ENCODE peak calls at places on chromosome 1, in ten cellular contexts. One of them, this sample, is unnamed.

GRCh38 chr1:30633294-30633693 is 90.1 kb downstream of the MATN1 start:
- DNase-seq in IMR-90: no peak
- DNase-seq in tibial artery: no peak
- DNase-seq in ovary: no peak
- DNase-seq in prostate gland: no peak
- DNase-seq in neural progenitor cell: no peak
- DNase-seq in K562: no peak
- DNase-seq in GM12878: no peak
- DNase-seq in mammary epithelial cell: no peak
- DNase-seq in psoas muscle: no peak
- DNase-seq in this sample: no peak

GRCh38 chr1:30851286-30851685 is 57.3 kb downstream of the SDC3 start:
- DNase-seq in IMR-90: no peak
- DNase-seq in tibial artery: no peak
- DNase-seq in ovary: no peak
- DNase-seq in prostate gland: no peak
- DNase-seq in neural progenitor cell: no peak
- DNase-seq in K562: no peak
- DNase-seq in GM12878: no peak
- DNase-seq in mammary epithelial cell: no peak
- DNase-seq in psoas muscle: no peak
- DNase-seq in this sample: no peak

GRCh38 chr1:111639602-111640198 is 20.1 kb downstream of the RAP1A start:
- DNase-seq in IMR-90: no peak
- DNase-seq in tibial artery: no peak
- DNase-seq in ovary: no peak
- DNase-seq in prostate gland: no peak
- DNase-seq in neural progenitor cell: no peak
- DNase-seq in K562: no peak
- DNase-seq in GM12878: no peak
- DNase-seq in mammary epithelial cell: no peak
- DNase-seq in psoas muscle: no peak
- DNase-seq in this sample: no peak

GRCh38 chr1:3015744-3016143 is 5.5 kb upstream of the ACTRT2 start:
- DNase-seq in IMR-90: no peak
- DNase-seq in tibial artery: no peak
- DNase-seq in ovary: no peak
- DNase-seq in prostate gland: no peak
- DNase-seq in neural progenitor cell: no peak
- DNase-seq in K562: no peak
- DNase-seq in GM12878: no peak
- DNase-seq in mammary epithelial cell: no peak
- DNase-seq in psoas muscle: no peak
- DNase-seq in this sample: no peak

GRCh38 chr1:73911849-73912248 is 286.1 kb downstream of the LRRIQ3 start:
- DNase-seq in IMR-90: no peak
- DNase-seq in tibial artery: no peak
- DNase-seq in ovary: no peak
- DNase-seq in prostate gland: no peak
- DNase-seq in neural progenitor cell: no peak
- DNase-seq in K562: no peak
- DNase-seq in GM12878: no peak
- DNase-seq in mammary epithelial cell: no peak
- DNase-seq in psoas muscle: no peak
- DNase-seq in this sample: no peak

GRCh38 chr1:10794724-10795304 is 1.6 kb downstream of the CASZ1 start:
- DNase-seq in IMR-90: no peak
- DNase-seq in tibial artery: no peak
- DNase-seq in ovary: no peak
- DNase-seq in prostate gland: no peak
- DNase-seq in neural progenitor cell: peak
- DNase-seq in K562: no peak
- DNase-seq in GM12878: no peak
- DNase-seq in mammary epithelial cell: peak
- DNase-seq in psoas muscle: peak
- DNase-seq in this sample: no peak

GRCh38 chr1:212188599-212189351 is 96.4 kb upstream of the PPP2R5A start:
- DNase-seq in IMR-90: no peak
- DNase-seq in tibial artery: no peak
- DNase-seq in ovary: no peak
- DNase-seq in prostate gland: no peak
- DNase-seq in neural progenitor cell: no peak
- DNase-seq in K562: no peak
- DNase-seq in GM12878: no peak
- DNase-seq in mammary epithelial cell: peak
- DNase-seq in psoas muscle: no peak
- DNase-seq in this sample: no peak

GRCh38 chr1:48789903-48790302 is 13.2 kb upstream of the BEND5 start:
- DNase-seq in IMR-90: no peak
- DNase-seq in tibial artery: no peak
- DNase-seq in ovary: no peak
- DNase-seq in prostate gland: peak
- DNase-seq in neural progenitor cell: no peak
- DNase-seq in K562: no peak
- DNase-seq in GM12878: no peak
- DNase-seq in mammary epithelial cell: no peak
- DNase-seq in psoas muscle: no peak
- DNase-seq in this sample: no peak

GRCh38 chr1:30668026-30668425 is 55.4 kb downstream of the MATN1 start:
- DNase-seq in IMR-90: peak
- DNase-seq in tibial artery: no peak
- DNase-seq in ovary: no peak
- DNase-seq in prostate gland: peak
- DNase-seq in neural progenitor cell: no peak
- DNase-seq in K562: no peak
- DNase-seq in GM12878: no peak
- DNase-seq in mammary epithelial cell: peak
- DNase-seq in psoas muscle: no peak
- DNase-seq in this sample: no peak

GRCh38 chr1:196278816-196279215 is 329.4 kb downstream of the KCNT2 start:
- DNase-seq in IMR-90: no peak
- DNase-seq in tibial artery: no peak
- DNase-seq in ovary: no peak
- DNase-seq in prostate gland: no peak
- DNase-seq in neural progenitor cell: no peak
- DNase-seq in K562: no peak
- DNase-seq in GM12878: no peak
- DNase-seq in mammary epithelial cell: no peak
- DNase-seq in psoas muscle: no peak
- DNase-seq in this sample: no peak
- H3K4me3 ChIP-seq in IMR-90: no peak
- H3K4me3 ChIP-seq in tibial artery: no peak
- H3K4me3 ChIP-seq in ovary: no peak
- H3K4me3 ChIP-seq in prostate gland: no peak
- H3K4me3 ChIP-seq in neural progenitor cell: no peak
- H3K4me3 ChIP-seq in K562: no peak
- H3K4me3 ChIP-seq in GM12878: no peak
- H3K4me3 ChIP-seq in mammary epithelial cell: no peak
- H3K4me3 ChIP-seq in psoas muscle: no peak
- H3K4me3 ChIP-seq in this sample: no peak

GRCh38 chr1:241229711-241230110 is 127.3 kb downstream of the RGS7 start:
- DNase-seq in IMR-90: no peak
- DNase-seq in tibial artery: no peak
- DNase-seq in ovary: no peak
- DNase-seq in prostate gland: no peak
- DNase-seq in neural progenitor cell: no peak
- DNase-seq in K562: no peak
- DNase-seq in GM12878: no peak
- DNase-seq in mammary epithelial cell: no peak
- DNase-seq in psoas muscle: no peak
- DNase-seq in this sample: no peak

GRCh38 chr1:241221319-241221718 is 135.7 kb downstream of the RGS7 start:
- DNase-seq in IMR-90: no peak
- DNase-seq in tibial artery: no peak
- DNase-seq in ovary: no peak
- DNase-seq in prostate gland: no peak
- DNase-seq in neural progenitor cell: no peak
- DNase-seq in K562: no peak
- DNase-seq in GM12878: no peak
- DNase-seq in mammary epithelial cell: no peak
- DNase-seq in psoas muscle: no peak
- DNase-seq in this sample: no peak

GRCh38 chr1:241228339-241228738 is 128.7 kb downstream of the RGS7 start:
- DNase-seq in IMR-90: no peak
- DNase-seq in tibial artery: no peak
- DNase-seq in ovary: no peak
- DNase-seq in prostate gland: no peak
- DNase-seq in neural progenitor cell: no peak
- DNase-seq in K562: no peak
- DNase-seq in GM12878: no peak
- DNase-seq in mammary epithelial cell: no peak
- DNase-seq in psoas muscle: no peak
- DNase-seq in this sample: no peak

GRCh38 chr1:241229216-241229615 is 127.8 kb downstream of the RGS7 start:
- DNase-seq in IMR-90: no peak
- DNase-seq in tibial artery: no peak
- DNase-seq in ovary: no peak
- DNase-seq in prostate gland: no peak
- DNase-seq in neural progenitor cell: no peak
- DNase-seq in K562: no peak
- DNase-seq in GM12878: no peak
- DNase-seq in mammary epithelial cell: no peak
- DNase-seq in psoas muscle: no peak
- DNase-seq in this sample: no peak

DNA sequence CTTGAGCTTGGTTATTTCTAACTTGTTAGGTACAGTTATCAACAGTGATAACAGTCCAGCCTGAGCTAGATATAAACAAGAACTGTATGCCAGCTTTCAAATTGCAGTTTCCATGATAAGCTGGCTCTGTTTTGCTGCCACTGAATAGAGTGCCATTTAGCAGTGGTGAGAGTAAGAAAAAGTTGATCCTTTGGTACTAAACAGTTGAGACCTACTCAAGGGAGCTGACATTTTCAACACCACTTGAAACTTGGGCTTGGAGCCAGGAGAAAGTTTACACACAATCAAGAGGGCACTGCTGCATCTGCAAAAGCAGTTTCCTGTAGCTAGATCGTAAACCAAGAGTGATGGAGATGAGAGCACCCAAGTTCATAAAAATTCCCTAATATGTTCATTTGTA is 131.3 kb downstream of the RGS7 start:
- DNase-seq in IMR-90: no peak
- DNase-seq in tibial artery: no peak
- DNase-seq in ovary: no peak
- DNase-seq in prostate gland: no peak
- DNase-seq in neural progenitor cell: no peak
- DNase-seq in K562: no peak
- DNase-seq in GM12878: no peak
- DNase-seq in mammary epithelial cell: no peak
- DNase-seq in psoas muscle: no peak
- DNase-seq in this sample: no peak
- H3K27ac ChIP-seq in IMR-90: no peak
- H3K27ac ChIP-seq in tibial artery: no peak
- H3K27ac ChIP-seq in ovary: no peak
- H3K27ac ChIP-seq in prostate gland: no peak
- H3K27ac ChIP-seq in neural progenitor cell: no peak
- H3K27ac ChIP-seq in K562: no peak
- H3K27ac ChIP-seq in GM12878: no peak
- H3K27ac ChIP-seq in mammary epithelial cell: no peak
- H3K27ac ChIP-seq in psoas muscle: no peak
- H3K27ac ChIP-seq in this sample: no peak

GRCh38 chr1:91798741-91799140 is 87.2 kb downstream of the TGFBR3 start:
- DNase-seq in IMR-90: no peak
- DNase-seq in tibial artery: no peak
- DNase-seq in ovary: no peak
- DNase-seq in prostate gland: no peak
- DNase-seq in neural progenitor cell: no peak
- DNase-seq in K562: no peak
- DNase-seq in GM12878: no peak
- DNase-seq in mammary epithelial cell: no peak
- DNase-seq in psoas muscle: no peak
- DNase-seq in this sample: no peak

GRCh38 chr1:91798241-91798648 is 87.7 kb downstream of the TGFBR3 start:
- DNase-seq in IMR-90: no peak
- DNase-seq in tibial artery: no peak
- DNase-seq in ovary: no peak
- DNase-seq in prostate gland: no peak
- DNase-seq in neural progenitor cell: no peak
- DNase-seq in K562: no peak
- DNase-seq in GM12878: no peak
- DNase-seq in mammary epithelial cell: no peak
- DNase-seq in psoas muscle: no peak
- DNase-seq in this sample: no peak

GRCh38 chr1:91799863-91800262 is 86.1 kb downstream of the TGFBR3 start:
- DNase-seq in IMR-90: no peak
- DNase-seq in tibial artery: no peak
- DNase-seq in ovary: no peak
- DNase-seq in prostate gland: no peak
- DNase-seq in neural progenitor cell: no peak
- DNase-seq in K562: no peak
- DNase-seq in GM12878: no peak
- DNase-seq in mammary epithelial cell: no peak
- DNase-seq in psoas muscle: no peak
- DNase-seq in this sample: no peak

GRCh38 chr1:91797164-91797563 is 88.8 kb downstream of the TGFBR3 start:
- DNase-seq in IMR-90: no peak
- DNase-seq in tibial artery: no peak
- DNase-seq in ovary: no peak
- DNase-seq in prostate gland: no peak
- DNase-seq in neural progenitor cell: no peak
- DNase-seq in K562: no peak
- DNase-seq in GM12878: no peak
- DNase-seq in mammary epithelial cell: no peak
- DNase-seq in psoas muscle: no peak
- DNase-seq in this sample: no peak

DNA sequence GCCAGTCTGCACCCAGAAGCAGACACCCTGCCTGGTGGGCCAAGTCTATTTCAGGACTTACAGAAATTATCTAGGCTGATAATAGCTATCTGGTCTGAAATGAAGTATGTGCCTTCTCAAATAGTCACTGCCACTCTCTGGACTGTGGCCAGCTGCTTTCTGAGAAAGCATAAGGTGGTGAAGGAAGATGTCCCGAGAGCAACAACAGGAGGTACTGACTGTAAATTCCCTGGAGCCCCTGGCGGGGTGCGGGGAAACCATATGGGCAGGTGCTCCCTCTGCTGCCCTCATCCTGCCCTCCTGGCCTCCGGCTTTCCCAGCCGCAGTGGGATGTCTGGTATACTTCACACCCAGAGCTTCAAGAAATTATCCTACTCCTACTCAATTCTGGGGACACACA is 86.8 kb downstream of the TGFBR3 start:
- DNase-seq in IMR-90: no peak
- DNase-seq in tibial artery: no peak
- DNase-seq in ovary: no peak
- DNase-seq in prostate gland: no peak
- DNase-seq in neural progenitor cell: no peak
- DNase-seq in K562: no peak
- DNase-seq in GM12878: no peak
- DNase-seq in mammary epithelial cell: no peak
- DNase-seq in psoas muscle: no peak
- DNase-seq in this sample: no peak
- TF ChIP-seq CTCF in IMR-90: no peak
- TF ChIP-seq CTCF in tibial artery: no peak
- TF ChIP-seq CTCF in ovary: no peak
- TF ChIP-seq CTCF in prostate gland: no peak
- TF ChIP-seq CTCF in neural progenitor cell: no peak
- TF ChIP-seq CTCF in K562: no peak
- TF ChIP-seq CTCF in GM12878: no peak
- TF ChIP-seq CTCF in mammary epithelial cell: no peak
- TF ChIP-seq CTCF in psoas muscle: no peak
- TF ChIP-seq CTCF in this sample: no peak

GRCh38 chr1:81478217-81478616 is 322.5 kb upstream of the ADGRL2 start:
- DNase-seq in IMR-90: no peak
- DNase-seq in tibial artery: no peak
- DNase-seq in ovary: no peak
- DNase-seq in prostate gland: no peak
- DNase-seq in neural progenitor cell: no peak
- DNase-seq in K562: no peak
- DNase-seq in GM12878: no peak
- DNase-seq in mammary epithelial cell: no peak
- DNase-seq in psoas muscle: no peak
- DNase-seq in this sample: no peak
- H3K4me3 ChIP-seq in IMR-90: no peak
- H3K4me3 ChIP-seq in tibial artery: no peak
- H3K4me3 ChIP-seq in ovary: peak
- H3K4me3 ChIP-seq in prostate gland: no peak
- H3K4me3 ChIP-seq in neural progenitor cell: no peak
- H3K4me3 ChIP-seq in K562: no peak
- H3K4me3 ChIP-seq in GM12878: no peak
- H3K4me3 ChIP-seq in mammary epithelial cell: no peak
- H3K4me3 ChIP-seq in psoas muscle: peak
- H3K4me3 ChIP-seq in this sample: peak